ENCODE peak calls at places on chromosomes 2 and 18, in five cellular contexts. Y, K, I, E and T are unnamed samples.

GRCh38 chr18:79510731-79511141 is 115.0 kb downstream of the NFATC1 start:
- DNase-seq in K (no peak), E (no peak), Y (peak; percentile 75), I (no peak), T (no peak)

GRCh38 chr2:145682536-145683157 is 1162.7 kb upstream of the ZEB2 start:
- DNase-seq in I (no peak), E (no peak), Y (no peak), K (no peak), T (no peak)

GRCh38 chr18:77737412-77737811 is 487.8 kb downstream of the GALR1 start:
- DNase-seq in Y (no peak), E (no peak), I (no peak), K (no peak), T (no peak)

GRCh38 chr2:85753525-85754312 is at the start of gene ATOH8:
- DNase-seq in E (no peak), Y (peak; percentile 91), I (peak; percentile 34), K (no peak), T (peak; percentile 23)

GRCh38 chr18:27860701-27861107 is 316.2 kb downstream of the CDH2 start:
- DNase-seq in E (no peak), Y (no peak), I (no peak), K (peak; percentile 9), T (no peak)

GRCh38 chr2:235952714-235953113 is 215.5 kb downstream of the GBX2 start:
- DNase-seq in Y (peak; percentile 42), E (no peak), K (no peak), I (no peak), T (no peak)

GRCh38 chr2:239349448-239350135 is 51.2 kb downstream of the HDAC4 start:
- DNase-seq in Y (no peak), E (peak; percentile 53), I (no peak), K (no peak), T (no peak)

GRCh38 chr18:5543036-5543671 is 643 bp downstream of the EPB41L3 start:
- DNase-seq in K (no peak), I (no peak), E (no peak), Y (peak; percentile 75), T (no peak)

GRCh38 chr2:109528811-109529501 is 84.8 kb downstream of the SEPTIN10 start:
- DNase-seq in Y (peak; percentile 66), E (no peak), K (no peak), I (no peak), T (no peak)

GRCh38 chr2:160652236-160652635 is 158.6 kb upstream of the RBMS1 start:
- DNase-seq in I (no peak), Y (peak; percentile 78), K (no peak), E (no peak), T (no peak)

GRCh38 chr2:127429291-127429690 is 11.1 kb downstream of the PROC start:
- DNase-seq in E (no peak), Y (no peak), I (no peak), K (no peak), T (no peak)

GRCh38 chr2:39379643-39380524 is 57.2 kb downstream of the MAP4K3 start:
- DNase-seq in E (peak; percentile 8), I (peak; percentile 65), Y (no peak), K (peak; percentile 31), T (peak; percentile 15)

GRCh38 chr18:76475450-76476203 is 19.4 kb downstream of the ZNF516 start:
- DNase-seq in I (no peak), E (no peak), Y (no peak), K (no peak), T (no peak)

GRCh38 chr2:39243469-39244123 is at the start of gene CDKL4:
- DNase-seq in K (no peak), I (no peak), E (peak; percentile 25), Y (peak; percentile 81), T (no peak)

GRCh38 chr18:63591725-63592124 is 4.6 kb downstream of the SERPINB13 start:
- DNase-seq in E (no peak), Y (no peak), K (no peak), I (no peak), T (no peak)

GRCh38 chr2:105144128-105144940 is 97.2 kb upstream of the GPR45 start:
- DNase-seq in K (no peak), E (no peak), Y (no peak), I (no peak), T (no peak)

GRCh38 chr2:105183555-105184323 is 57.8 kb upstream of the GPR45 start:
- DNase-seq in Y (no peak), E (no peak), K (no peak), I (no peak), T (no peak)

GRCh38 chr2:96929245-96929925 is 57.0 kb downstream of the FAM178B start:
- DNase-seq in Y (no peak), K (no peak), E (no peak), I (no peak), T (no peak)

GRCh38 chr2:11677146-11678055 is 7.4 kb upstream of the NTSR2 start:
- DNase-seq in I (no peak), K (no peak), E (no peak), Y (peak; percentile 64), T (no peak)

GRCh38 chr2:235268535-235268934 is 225.3 kb upstream of the AGAP1 start:
- DNase-seq in I (no peak), K (no peak), E (no peak), Y (no peak), T (no peak)

GRCh38 chr2:218999881-219000568 is 6.8 kb upstream of the CRYBA2 start:
- DNase-seq in K (no peak), E (no peak), Y (no peak), I (no peak), T (no peak)

GRCh38 chr18:52636536-52636935 is 296.5 kb downstream of the DCC start:
- DNase-seq in Y (no peak), E (no peak), K (no peak), I (no peak), T (no peak)

GRCh38 chr2:24815171-24815570 is 21.9 kb downstream of the CENPO start:
- DNase-seq in I (no peak), K (no peak), E (no peak), Y (no peak), T (no peak)

GRCh38 chr2:233501198-233502076 is 65.1 kb downstream of the USP40 start:
- DNase-seq in E (no peak), K (no peak), Y (no peak), I (no peak), T (no peak)

GRCh38 chr18:36454258-36454657 is 156.7 kb downstream of the FHOD3 start:
- DNase-seq in E (peak; percentile 30), Y (no peak), I (no peak), K (no peak), T (no peak)

GRCh38 chr2:170394988-170395387 is 217.0 kb downstream of the MYO3B start:
- DNase-seq in K (no peak), Y (no peak), E (peak; percentile 36), I (no peak), T (no peak)

GRCh38 chr2:119377266-119377972 is 10.6 kb downstream of the DBI start:
- DNase-seq in Y (no peak), I (no peak), E (no peak), K (no peak), T (no peak)

GRCh38 chr2:589551-589950 is 87.7 kb downstream of the TMEM18 start:
- DNase-seq in I (no peak), Y (no peak), K (no peak), E (peak; percentile 12), T (no peak)

GRCh38 chr2:98702127-98702802 is 28.7 kb downstream of the MGAT4A start:
- DNase-seq in I (no peak), Y (no peak), E (no peak), K (no peak), T (no peak)

GRCh38 chr2:120396519-120397361 is 50.8 kb downstream of the INHBB start:
- DNase-seq in K (no peak), Y (peak; percentile 34), I (no peak), E (no peak), T (no peak)

GRCh38 chr18:845152-845819 is 33.2 kb upstream of the YES1 start:
- DNase-seq in E (peak; percentile 36), I (no peak), Y (no peak), K (no peak), T (no peak)

GRCh38 chr2:222423632-222424280 is 587 bp upstream of the SGPP2 start:
- DNase-seq in I (no peak), K (peak; percentile 82), E (no peak), Y (no peak), T (peak; percentile 67)

GRCh38 chr2:16211341-16211740 is 271.0 kb downstream of the MYCN start:
- DNase-seq in E (no peak), Y (no peak), K (no peak), I (no peak), T (no peak)

GRCh38 chr18:57422313-57422872 is 12.8 kb upstream of the ONECUT2 start:
- DNase-seq in E (no peak), K (no peak), Y (no peak), I (no peak), T (no peak)

GRCh38 chr2:23548143-23548769 is 163.3 kb downstream of the KLHL29 start:
- DNase-seq in E (no peak), I (no peak), Y (no peak), K (no peak), T (no peak)

GRCh38 chr2:10188211-10188610 is 65.7 kb downstream of the RRM2 start:
- DNase-seq in K (no peak), Y (no peak), I (no peak), E (no peak), T (no peak)

GRCh38 chr18:50659091-50660003 is 99.5 kb downstream of the MAPK4 start:
- DNase-seq in I (no peak), Y (no peak), E (peak; percentile 14), K (no peak), T (no peak)
- TF ChIP-seq CTCF in I (no peak), Y (no peak), E (no peak), K (no peak), T (no peak)

GRCh38 chr2:21118302-21118920 is 5.4 kb upstream of the TDRD15 start:
- DNase-seq in I (peak; percentile 57), K (no peak), E (peak; percentile 20), Y (no peak), T (no peak)
- TF ChIP-seq CTCF in I (peak; percentile 85), K (peak; percentile 54), E (peak; percentile 40), Y (peak; percentile 29), T (peak; percentile 46)

GRCh38 chr2:33681333-33681732 is 82.2 kb upstream of the FAM98A start:
- DNase-seq in K (no peak), I (no peak), Y (no peak), E (no peak), T (no peak)
- TF ChIP-seq CTCF in K (no peak), I (peak; percentile 38), Y (no peak), E (peak; percentile 20), T (peak; percentile 7)

DNA sequence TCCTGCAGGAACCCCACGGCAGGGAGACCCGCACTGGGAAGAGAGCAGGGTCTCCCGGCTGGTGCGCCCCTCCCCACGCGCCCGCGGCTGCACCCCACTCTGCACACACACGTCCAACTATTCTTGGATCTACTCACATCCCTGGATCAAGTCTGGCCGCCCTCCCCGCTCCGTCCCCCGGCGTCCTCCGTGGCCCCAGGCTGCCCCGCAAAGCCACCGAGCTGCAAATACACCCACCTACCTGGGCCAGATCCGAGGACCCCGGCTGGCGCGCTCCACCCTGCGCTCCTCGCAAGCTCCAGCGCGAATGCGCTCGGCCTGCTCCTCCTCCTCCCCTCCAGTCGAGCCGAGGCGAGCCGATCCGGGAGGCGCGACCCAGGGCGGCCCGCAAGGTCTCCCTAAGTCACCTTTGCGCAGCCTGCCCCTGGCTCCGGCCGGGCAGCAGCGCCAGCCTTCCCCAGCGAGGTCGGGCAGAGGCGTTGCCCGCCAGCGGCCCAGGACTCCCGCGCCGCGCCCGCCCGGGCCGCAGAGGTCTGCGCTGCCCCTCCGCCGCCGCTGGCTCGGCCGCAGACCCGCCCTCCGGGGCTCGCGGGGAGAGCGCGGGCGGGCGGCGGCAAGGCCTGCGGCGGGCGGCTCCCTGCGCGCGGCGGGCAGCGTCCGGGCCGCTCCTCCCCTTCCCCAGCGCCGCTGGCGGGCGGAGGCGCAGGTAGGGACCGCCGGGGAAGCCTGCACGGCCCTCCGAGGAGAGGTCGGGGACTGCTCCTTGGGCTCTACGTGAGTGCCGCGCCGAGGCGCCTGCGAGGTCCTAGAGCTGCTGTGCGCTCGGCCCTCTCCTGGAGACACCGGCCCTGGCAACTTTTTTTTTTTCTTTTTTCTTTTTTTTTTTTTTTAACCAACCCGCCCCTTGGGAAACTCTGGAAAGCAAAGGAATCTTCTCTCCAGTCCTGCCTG is 126.0 kb downstream of the OSBPL1A start:
- DNase-seq in E (peak; percentile 64), Y (peak; percentile 91), K (no peak), I (no peak), T (peak; percentile 29)
- TF ChIP-seq CTCF in E (no peak), Y (no peak), K (no peak), I (no peak), T (peak; percentile 19)